ENCODE peak calls at places on chromosome 10, in ten cellular contexts. B is memory B cell; J is neural crest cell; L is fibroblast of mammary gland; K is nucleus accumbens; M is anterior cingulate cortex; E is amniotic stem cell; G is HT1080; Q is stimulated activated CD4-positive, alpha-beta T cell treated with anti-CD3 and anti-CD28 coated beads, Interleukin-2, amount 100 ng/mL, for 48 hours; C is AG04450. A is an unnamed sample.

GRCh38 chr10:36840793-36841192 is 284.6 kb upstream of the ANKRD30A start:
- DNase-seq in M (no peak), L (peak), K (no peak), E (no peak), G (no peak), B (no peak), Q (no peak), J (no peak), C (no peak), A (no peak)

GRCh38 chr10:129541208-129541607 is 74.2 kb downstream of the MGMT start:
- DNase-seq in L (no peak), B (no peak), M (no peak), G (no peak), C (peak), K (no peak), E (no peak), J (no peak), Q (no peak), A (no peak)

GRCh38 chr10:99966306-99966705 is 43.4 kb downstream of the DNMBP start:
- DNase-seq in J (no peak), L (peak), M (no peak), C (no peak), E (peak), K (no peak), Q (no peak), B (no peak), G (peak), A (no peak)

GRCh38 chr10:96610817-96611216 is 24.0 kb upstream of the TM9SF3 start:
- DNase-seq in C (no peak), Q (no peak), J (no peak), B (no peak), L (no peak), K (no peak), E (no peak), G (no peak), M (no peak), A (peak)

GRCh38 chr10:64518456-64518855 is 997.3 kb downstream of the REEP3 start:
- DNase-seq in C (no peak), J (no peak), B (no peak), E (no peak), Q (no peak), G (no peak), L (no peak), K (no peak), M (no peak), A (no peak)

GRCh38 chr10:89352039-89352597 is 24.3 kb downstream of the IFIT3 start:
- DNase-seq in M (no peak), K (no peak), E (peak), C (peak), G (peak), Q (no peak), B (no peak), L (peak), J (no peak), A (no peak)

GRCh38 chr10:130757271-130757670 is 554.2 kb downstream of the TCERG1L start:
- DNase-seq in B (no peak), J (no peak), G (no peak), Q (no peak), K (no peak), E (no peak), C (no peak), L (no peak), M (no peak), A (no peak)

GRCh38 chr10:17200035-17200884 is 1.2 kb downstream of the TRDMT1 start:
- DNase-seq in C (no peak), L (peak), M (no peak), Q (no peak), G (no peak), E (no peak), B (peak), K (no peak), J (no peak), A (no peak)

GRCh38 chr10:80855348-80855971 is 317.8 kb downstream of the SH2D4B start:
- DNase-seq in J (peak), E (no peak), B (no peak), G (peak), C (no peak), K (no peak), M (no peak), L (no peak), Q (no peak), A (no peak)

GRCh38 chr10:31587691-31588090 is 268.7 kb downstream of the ZEB1 start:
- DNase-seq in B (no peak), G (no peak), J (no peak), M (no peak), K (no peak), Q (no peak), L (no peak), C (no peak), E (no peak), A (no peak)

GRCh38 chr10:127013696-127014095 is 108.5 kb downstream of the DOCK1 start:
- DNase-seq in C (no peak), K (no peak), E (no peak), Q (no peak), M (no peak), G (no peak), J (no peak), L (no peak), B (no peak), A (no peak)

GRCh38 chr10:132919374-132920100 is 22.8 kb downstream of the CFAP46 start:
- DNase-seq in B (no peak), G (no peak), E (no peak), Q (no peak), K (no peak), C (no peak), L (no peak), M (no peak), J (no peak), A (no peak)

GRCh38 chr10:34010891-34011290 is 676.4 kb upstream of the NRP1 start:
- DNase-seq in L (peak), B (no peak), Q (no peak), M (no peak), E (no peak), K (no peak), G (peak), J (no peak), C (no peak), A (no peak)

GRCh38 chr10:1211844-1212570 is 155.8 kb downstream of the WDR37 start:
- DNase-seq in K (no peak), G (no peak), E (no peak), Q (no peak), L (no peak), M (no peak), J (no peak), C (no peak), B (no peak), A (no peak)

GRCh38 chr10:88851706-88852105 is at the start of gene ANKRD22:
- DNase-seq in C (no peak), E (peak), Q (no peak), G (peak), M (no peak), L (peak), J (no peak), B (no peak), K (no peak), A (no peak)

GRCh38 chr10:1434912-1435692 is 302.2 kb downstream of the ADARB2 start:
- DNase-seq in M (no peak), B (no peak), K (no peak), E (no peak), L (no peak), G (no peak), C (no peak), J (no peak), Q (no peak), A (no peak)

GRCh38 chr10:118694848-118695247 is 59.9 kb downstream of the CACUL1 start:
- DNase-seq in E (peak), M (no peak), L (peak), J (no peak), Q (no peak), C (peak), B (no peak), K (no peak), G (no peak), A (no peak)

GRCh38 chr10:58818889-58819288 is 306.2 kb downstream of the BICC1 start:
- DNase-seq in K (no peak), E (no peak), Q (no peak), G (no peak), M (no peak), B (no peak), L (peak), C (peak), J (no peak), A (no peak)

A was measured in CD4-positive, CD25-positive, alpha-beta regulatory T cell.